ENCODE peak calls at places on chromosomes 3 and 15, in five cellular contexts. G, H, B, U and I are unnamed samples.

GRCh38 chr3:174462908-174463307 is 396.2 kb upstream of the NAALADL2 start:
- DNase-seq in G (no peak), H (no peak), B (no peak), U (no peak), I (no peak)

GRCh38 chr15:43526261-43526930 is 9.0 kb downstream of the MAP1A start:
- DNase-seq in G (no peak), H (peak), B (no peak), U (no peak), I (no peak)

GRCh38 chr3:37074178-37074577 is 80.9 kb downstream of the MLH1 start:
- DNase-seq in G (no peak), H (no peak), B (no peak), U (no peak), I (no peak)

GRCh38 chr3:50390523-50391177 is 31.3 kb upstream of the TMEM115 start:
- DNase-seq in G (peak), H (peak), B (no peak), U (no peak), I (no peak)

GRCh38 chr3:52507359-52507758 is 12.2 kb downstream of the STAB1 start:
- DNase-seq in G (no peak), H (no peak), B (no peak), U (no peak), I (peak)

GRCh38 chr3:59192473-59192872 is 142.6 kb upstream of the CFAP20DC start:
- DNase-seq in G (no peak), H (no peak), B (no peak), U (no peak), I (no peak)

GRCh38 chr3:130820976-130821375 is 72.9 kb upstream of the ATP2C1 start:
- DNase-seq in G (no peak), H (no peak), B (peak), U (no peak), I (peak)

GRCh38 chr3:67578416-67578815 is 76.0 kb downstream of the SUCLG2 start:
- DNase-seq in G (no peak), H (no peak), B (no peak), U (no peak), I (no peak)

GRCh38 chr3:41684802-41685740 is 276.8 kb downstream of the ULK4 start:
- DNase-seq in G (no peak), H (no peak), B (no peak), U (no peak), I (no peak)

GRCh38 chr15:74845208-74845568 is 2.2 kb upstream of the ULK3 start:
- DNase-seq in G (no peak), H (no peak), B (peak), U (no peak), I (no peak)

GRCh38 chr15:66735909-66736305 is 33.9 kb downstream of the SMAD6 start:
- DNase-seq in G (no peak), H (no peak), B (no peak), U (no peak), I (no peak)

GRCh38 chr15:98330258-98330657 is 318.1 kb upstream of the IGF1R start:
- DNase-seq in G (no peak), H (no peak), B (no peak), U (no peak), I (no peak)

GRCh38 chr15:101530224-101530958 is 40.9 kb upstream of the PCSK6 start:
- DNase-seq in G (peak), H (no peak), B (no peak), U (no peak), I (no peak)

GRCh38 chr3:49805367-49805782 is 2.3 kb downstream of the INKA1 start:
- DNase-seq in G (peak), H (no peak), B (peak), U (no peak), I (no peak)

GRCh38 chr3:88235102-88235501 is 85.3 kb downstream of the C3orf38 start:
- DNase-seq in G (no peak), H (no peak), B (no peak), U (no peak), I (no peak)

GRCh38 chr3:6179761-6180160 is 681.2 kb upstream of the GRM7 start:
- DNase-seq in G (no peak), H (no peak), B (no peak), U (no peak), I (no peak)

GRCh38 chr15:75672646-75673425 is 25.1 kb downstream of the SNX33 start:
- DNase-seq in G (peak), H (no peak), B (no peak), U (no peak), I (no peak)

GRCh38 chr15:39506146-39506545 is 74.7 kb upstream of the THBS1 start:
- DNase-seq in G (no peak), H (no peak), B (no peak), U (no peak), I (no peak)

GRCh38 chr15:44836094-44836493 is 99.8 kb downstream of the TRIM69 start:
- DNase-seq in G (no peak), H (no peak), B (no peak), U (no peak), I (peak)

GRCh38 chr3:161977850-161978249 is 481.2 kb downstream of the OTOL1 start:
- DNase-seq in G (no peak), H (no peak), B (no peak), U (no peak), I (no peak)

GRCh38 chr15:37880009-37880834 is 54.2 kb upstream of the TMCO5A start:
- DNase-seq in G (no peak), H (peak), B (no peak), U (no peak), I (peak)

GRCh38 chr15:42640103-42640502 is 64.7 kb downstream of the STARD9 start:
- DNase-seq in G (no peak), H (no peak), B (no peak), U (no peak), I (no peak)

GRCh38 chr3:172103724-172104123 is 64.3 kb downstream of the FNDC3B start:
- DNase-seq in G (no peak), H (no peak), B (no peak), U (no peak), I (no peak)

GRCh38 chr3:182739619-182740018 is 53.7 kb upstream of the ATP11B start:
- DNase-seq in G (no peak), H (peak), B (no peak), U (no peak), I (no peak)

GRCh38 chr15:33211409-33211808 is 16.9 kb upstream of the FMN1 start:
- DNase-seq in G (peak), H (no peak), B (no peak), U (no peak), I (no peak)

GRCh38 chr3:9168230-9168629 is 81.2 kb downstream of the SRGAP3 start:
- DNase-seq in G (no peak), H (no peak), B (no peak), U (peak), I (no peak)

GRCh38 chr15:62739507-62739906 is 303.0 kb upstream of the TPM1 start:
- DNase-seq in G (peak), H (no peak), B (no peak), U (no peak), I (no peak)

GRCh38 chr3:187012609-187013051 is 82.3 kb downstream of the ST6GAL1 start:
- DNase-seq in G (no peak), H (no peak), B (no peak), U (no peak), I (no peak)

GRCh38 chr15:77535845-77536244 is 96.9 kb downstream of the LINGO1 start:
- DNase-seq in G (no peak), H (peak), B (no peak), U (no peak), I (no peak)

GRCh38 chr15:30904812-30905211 is 1.1 kb downstream of the FAN1 start:
- DNase-seq in G (no peak), H (no peak), B (no peak), U (no peak), I (no peak)

GRCh38 chr15:30903497-30904187 is at the start of gene FAN1:
- DNase-seq in G (peak), H (peak), B (peak), U (peak), I (peak)

GRCh38 chr15:30906366-30906765 is 2.7 kb downstream of the FAN1 start:
- DNase-seq in G (no peak), H (no peak), B (no peak), U (no peak), I (no peak)

GRCh38 chr15:30901889-30902288 is 1.8 kb upstream of the FAN1 start:
- DNase-seq in G (no peak), H (no peak), B (no peak), U (no peak), I (no peak)

GRCh38 chr15:30905821-30906220 is 2.1 kb downstream of the FAN1 start:
- DNase-seq in G (no peak), H (no peak), B (no peak), U (no peak), I (no peak)
- TF ChIP-seq GABPA in G (no peak), H (no peak), B (no peak), U (no peak), I (no peak)

DNA sequence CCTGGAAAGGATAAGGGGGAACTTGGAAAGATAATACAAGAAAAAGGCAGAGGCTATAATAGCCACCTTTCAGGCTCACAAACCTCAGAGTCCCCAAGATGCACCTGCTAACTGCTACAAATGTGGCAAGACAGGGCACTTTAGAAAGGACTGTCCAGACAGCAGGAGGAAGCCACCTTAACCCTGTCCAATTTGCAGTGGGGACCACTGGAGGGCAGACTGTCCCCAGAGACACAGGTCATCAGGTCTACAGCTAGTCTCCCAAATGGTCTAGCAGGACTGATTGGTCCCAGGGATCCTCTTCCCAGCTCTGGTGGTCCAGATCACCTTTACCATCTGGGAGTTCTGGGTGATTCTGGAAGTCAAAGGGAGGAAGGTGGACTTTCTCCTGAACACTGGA is 882.5 kb upstream of the GBE1 start:
- DNase-seq in G (peak), H (no peak), B (no peak), U (no peak), I (peak)
- TF ChIP-seq GABPA in G (no peak), H (no peak), B (no peak), U (no peak), I (no peak)

DNA sequence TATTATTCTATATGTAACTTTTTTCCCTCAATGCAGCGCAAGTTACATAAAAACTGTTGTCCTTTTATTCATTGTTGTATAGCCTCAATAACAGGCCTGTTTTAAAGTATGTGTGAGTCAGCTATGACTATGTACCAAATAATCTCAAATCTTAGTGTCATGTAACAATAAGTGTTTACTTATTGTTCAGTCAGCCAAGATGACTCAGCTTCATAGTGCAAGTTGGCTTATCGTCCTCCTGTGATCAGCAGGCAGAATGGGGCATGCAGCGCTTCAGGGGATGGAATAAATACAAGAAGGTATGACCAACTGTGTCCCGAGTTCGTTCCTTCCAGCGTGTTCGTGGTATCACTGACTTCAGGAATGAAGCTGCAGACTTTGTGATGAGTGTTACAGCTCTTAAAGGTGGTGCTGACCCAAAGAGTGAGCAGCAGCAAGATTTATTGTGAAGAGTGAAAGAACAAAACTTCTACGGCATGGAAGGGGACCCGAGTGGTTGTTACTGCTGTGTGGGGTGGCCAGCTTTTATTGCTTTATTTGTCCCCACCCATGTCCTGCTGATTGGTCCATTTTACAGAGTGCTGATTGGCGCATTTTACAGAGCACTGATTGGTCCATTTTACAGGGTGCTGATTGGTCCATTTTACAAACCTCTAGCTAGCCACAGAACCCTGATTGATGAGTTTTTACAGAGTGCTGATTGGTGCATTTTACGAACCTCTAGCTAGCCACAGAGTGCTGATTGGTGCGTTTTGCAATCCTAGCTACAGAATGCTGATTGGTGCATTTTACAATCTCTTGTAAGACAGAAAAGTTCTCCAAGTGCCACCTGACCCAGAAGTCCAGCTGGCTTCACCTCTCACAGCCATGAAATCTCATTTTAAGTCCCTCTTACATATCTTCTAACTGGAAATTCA is 1016.0 kb downstream of the MCTP2 start:
- DNase-seq in G (no peak), H (peak), B (no peak), U (no peak), I (peak)
- TF ChIP-seq GABPA in G (no peak), H (no peak), B (no peak), U (no peak), I (no peak)

DNA sequence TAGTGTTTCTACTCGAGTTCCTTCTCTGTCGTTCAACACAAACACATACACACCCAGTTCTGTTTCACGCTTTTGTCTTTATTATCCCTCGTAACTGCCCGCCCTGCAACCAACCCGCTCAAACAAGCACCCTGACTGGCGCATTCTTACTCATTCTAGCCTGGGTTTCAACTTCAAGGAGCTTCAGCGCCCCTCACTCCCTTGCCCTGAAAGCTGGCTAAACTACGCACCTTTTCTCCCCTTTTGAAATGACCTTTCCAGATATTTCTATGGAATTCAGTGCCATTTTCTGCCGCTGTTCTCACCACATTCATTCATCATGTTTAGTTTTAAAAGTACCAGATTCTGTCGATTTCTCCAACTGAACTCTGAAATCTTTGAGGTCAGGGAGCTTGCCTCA is 654 bp upstream of the MFSD1 start:
- DNase-seq in G (peak), H (no peak), B (no peak), U (no peak), I (no peak)
- TF ChIP-seq GABPA in G (no peak), H (no peak), B (no peak), U (no peak), I (no peak)

GRCh38 chr3:46900007-46900292 is 22.4 kb downstream of the PTH1R start:
- DNase-seq in G (peak), H (no peak), B (no peak), U (no peak), I (no peak)
- TF ChIP-seq GABPA in G (no peak), H (no peak), B (no peak), U (no peak), I (no peak)

DNA sequence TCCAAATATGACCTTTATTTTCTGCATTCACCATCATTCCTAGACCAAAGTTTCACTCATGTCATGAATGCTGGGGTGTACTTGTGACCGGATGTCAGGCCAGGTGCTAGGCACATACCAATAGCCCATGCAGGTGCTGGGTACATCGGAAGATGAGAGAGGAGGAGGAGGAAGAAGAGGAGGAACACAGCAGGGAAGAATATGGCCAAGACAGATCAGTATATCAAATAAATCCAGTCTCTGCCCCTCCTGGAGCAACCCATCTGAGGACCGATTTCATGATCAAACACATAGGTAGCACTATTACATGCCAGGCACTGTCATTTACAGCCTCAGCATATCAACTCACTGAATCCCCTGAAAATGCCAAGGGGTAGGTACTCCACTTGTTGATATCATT is 3.0 kb upstream of the WNT7A start:
- DNase-seq in G (peak), H (no peak), B (no peak), U (no peak), I (no peak)
- TF ChIP-seq GABPA in G (no peak), H (no peak), B (no peak), U (no peak), I (no peak)

DNA sequence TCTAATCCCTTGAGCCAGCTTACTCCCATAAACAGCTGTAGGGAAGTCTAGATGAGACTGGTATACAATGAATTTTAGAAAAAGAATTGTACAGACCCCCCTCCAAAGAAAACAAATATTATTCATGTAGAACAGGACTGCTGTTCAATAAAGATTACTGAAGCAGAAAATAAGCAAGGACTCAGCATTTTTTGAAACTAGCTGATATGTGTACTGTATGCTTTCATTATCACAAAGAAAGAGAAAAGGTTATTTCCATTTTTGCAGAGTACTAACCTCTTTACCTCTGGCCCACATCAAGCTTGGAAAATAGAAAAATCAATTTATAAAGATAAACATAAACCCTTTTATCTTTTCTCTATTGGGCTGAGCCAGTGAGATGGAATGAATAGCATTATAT is 657.0 kb upstream of the SGO1 start:
- DNase-seq in G (no peak), H (no peak), B (no peak), U (no peak), I (no peak)
- TF ChIP-seq GABPA in G (no peak), H (no peak), B (no peak), U (no peak), I (no peak)

GRCh38 chr3:61922118-61922517 is 360.7 kb downstream of the PTPRG start:
- DNase-seq in G (no peak), H (no peak), B (no peak), U (no peak), I (no peak)

GRCh38 chr3:61924991-61925390 is 363.6 kb downstream of the PTPRG start:
- DNase-seq in G (no peak), H (no peak), B (no peak), U (no peak), I (no peak)

GRCh38 chr3:61926913-61927312 is 365.5 kb downstream of the PTPRG start:
- DNase-seq in G (no peak), H (no peak), B (no peak), U (no peak), I (no peak)

GRCh38 chr3:61925721-61926120 is 364.4 kb downstream of the PTPRG start:
- DNase-seq in G (no peak), H (no peak), B (no peak), U (no peak), I (no peak)

DNA sequence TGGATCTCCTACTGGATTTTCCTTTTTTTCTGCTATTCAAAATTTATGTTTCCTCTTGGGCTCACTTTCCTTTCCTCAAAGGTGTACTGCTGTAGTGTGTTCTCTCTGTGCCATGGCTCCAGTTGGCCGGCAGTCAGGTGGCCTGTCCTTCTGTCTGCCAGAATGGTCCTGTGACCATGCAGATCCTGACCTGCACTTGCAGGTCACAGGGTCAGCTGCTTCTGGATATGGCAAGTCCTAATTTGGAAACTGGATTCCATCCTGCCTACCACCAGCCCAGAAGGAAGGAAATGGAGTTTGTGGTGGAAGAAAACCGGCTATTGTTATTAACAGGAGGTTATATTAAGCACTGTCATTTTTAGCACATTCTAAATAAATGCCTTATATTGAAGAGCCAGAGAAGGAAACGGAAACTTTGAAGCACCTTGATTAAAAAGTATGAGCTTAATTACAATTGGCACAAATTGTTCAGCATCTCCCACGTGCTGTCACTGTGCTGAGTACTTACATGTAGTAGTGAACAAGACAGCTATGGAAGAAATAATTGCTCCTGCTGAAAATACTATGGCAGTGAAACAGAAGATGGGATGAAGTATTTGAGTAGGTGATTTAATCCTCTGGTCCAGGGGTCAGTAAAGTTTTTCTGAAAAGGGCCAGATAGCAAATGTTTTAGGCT is 362.8 kb downstream of the PTPRG start:
- DNase-seq in G (no peak), H (no peak), B (no peak), U (no peak), I (no peak)
- TF ChIP-seq GABPA in G (no peak), H (no peak), B (no peak), U (no peak), I (no peak)